ENCODE peak calls at places on chromosome 1, in four cellular contexts. A is activated T-helper 1 cell treated with Interleukin-2 at 50 U/mL for 16 hours; O is GM12892; T is effector CD4-positive, alpha-beta T cell. W is an unnamed sample.
A peak's percentile ranks its signal among the peaks of the same experiment; 100 is the strongest.

GRCh38 chr1:229130028-229130668 is 140.8 kb upstream of the RAB4A start:
- DNase-seq in A (no peak), O (no peak), T (no peak), W (no peak)

GRCh38 chr1:85182700-85183099 is 18.1 kb downstream of the SYDE2 start:
- DNase-seq in A (no peak), O (no peak), T (no peak), W (no peak)

GRCh38 chr1:48680411-48681035 is 96.2 kb downstream of the BEND5 start:
- DNase-seq in A (no peak), O (no peak), T (no peak), W (no peak)

GRCh38 chr1:231160851-231161710 is 777 bp upstream of the TRIM67 start:
- DNase-seq in A (no peak), O (no peak), T (no peak), W (no peak)

GRCh38 chr1:186482661-186483255 is 21.8 kb upstream of the PDC start:
- DNase-seq in A (no peak), O (no peak), T (no peak), W (no peak)

GRCh38 chr1:198657550-198658064 is 18.8 kb downstream of the PTPRC start:
- DNase-seq in A (no peak), O (no peak), T (no peak), W (no peak)

GRCh38 chr1:107536266-107536665 is 395.4 kb downstream of the NTNG1 start:
- DNase-seq in A (no peak), O (no peak), T (no peak), W (no peak)

GRCh38 chr1:39268112-39268581 is 63.7 kb downstream of the MACF1 start:
- DNase-seq in A (no peak), O (peak; percentile 25), T (no peak), W (no peak)

GRCh38 chr1:155989242-155989991 is 11.1 kb upstream of the ARHGEF2 start:
- DNase-seq in A (peak; percentile 64), O (peak; percentile 65), T (peak; percentile 64), W (peak; percentile 62)

GRCh38 chr1:178552856-178553255 is 39.9 kb downstream of the TEX35 start:
- DNase-seq in A (no peak), O (no peak), T (no peak), W (no peak)

GRCh38 chr1:115732307-115732706 is 36.2 kb downstream of the CASQ2 start:
- DNase-seq in A (no peak), O (no peak), T (no peak), W (no peak)

GRCh38 chr1:187911820-187912219 is 1083.1 kb downstream of the PLA2G4A start:
- DNase-seq in A (no peak), O (no peak), T (no peak), W (no peak)

W was measured in effector memory CD4-positive, alpha-beta T cell.